ENCODE peak calls at places on chromosomes 4 and X, in six cellular contexts. K is astrocyte of the spinal cord, L is LNCaP clone FGC, I is suprapubic skin, N is thoracic aorta, O is choroid plexus epithelial cell. X is an unnamed sample.

GRCh38 chr4:98625399-98625798 is 33.0 kb downstream of the TSPAN5 start:
- DNase-seq in L (no peak), O (peak; percentile 39), I (no peak), N (no peak), K (no peak), X (no peak)

GRCh38 chr4:26372525-26373172 is 51.8 kb downstream of the RBPJ start:
- DNase-seq in L (peak; percentile 85), N (no peak), O (peak; percentile 92), K (peak; percentile 84), I (no peak), X (no peak)

GRCh38 chrX:15820106-15821073 is 30.1 kb downstream of the ZRSR2 start:
- DNase-seq in O (no peak), N (no peak), K (peak; percentile 17), I (no peak), L (no peak), X (no peak)

GRCh38 chr4:112557676-112558411 is 41.9 kb upstream of the NEUROG2 start:
- DNase-seq in O (peak; percentile 93), K (peak; percentile 71), L (no peak), I (no peak), N (no peak), X (no peak)

GRCh38 chr4:24053906-24054305 is 164.1 kb upstream of the PPARGC1A start:
- DNase-seq in L (no peak), K (no peak), N (no peak), O (no peak), I (no peak), X (no peak)

GRCh38 chrX:9293051-9293496 is 171.8 kb upstream of the TBL1X start:
- DNase-seq in O (no peak), N (no peak), K (no peak), I (no peak), L (no peak), X (no peak)

GRCh38 chr4:172705565-172705964 is 463.0 kb upstream of the GALNT7 start:
- DNase-seq in O (no peak), N (no peak), L (no peak), K (no peak), I (no peak), X (no peak)

GRCh38 chr4:19580090-19580489 is 671.6 kb upstream of the SLIT2 start:
- DNase-seq in N (no peak), O (peak; percentile 63), K (no peak), I (no peak), L (no peak), X (no peak)

GRCh38 chr4:36213956-36214355 is 30.4 kb downstream of the ARAP2 start:
- DNase-seq in N (no peak), K (no peak), O (no peak), I (no peak), L (no peak), X (no peak)

GRCh38 chr4:70927502-70928139 is 25.5 kb downstream of the MOB1B start:
- DNase-seq in N (no peak), I (no peak), L (no peak), O (no peak), K (no peak), X (no peak)

GRCh38 chr4:168880811-168881595 is 129.1 kb downstream of the CBR4 start:
- DNase-seq in O (no peak), I (no peak), N (no peak), L (no peak), K (no peak), X (no peak)

GRCh38 chr4:172009461-172009860 is 196.3 kb downstream of the GALNTL6 start:
- DNase-seq in I (no peak), N (no peak), K (peak; percentile 27), L (no peak), O (no peak), X (no peak)

GRCh38 chr4:82865592-82865991 is 25.4 kb downstream of the SEC31A start:
- DNase-seq in I (no peak), L (no peak), K (peak; percentile 92), N (no peak), O (peak; percentile 96), X (no peak)

GRCh38 chr4:148795156-148795864 is 353.1 kb upstream of the NR3C2 start:
- DNase-seq in O (peak; percentile 67), I (no peak), L (no peak), N (no peak), K (peak; percentile 30), X (no peak)

GRCh38 chrX:27336466-27337091 is 126.6 kb downstream of the PPP4R3C start:
- DNase-seq in I (no peak), N (no peak), O (peak; percentile 25), L (peak; percentile 4), K (peak; percentile 10), X (no peak)

DNA sequence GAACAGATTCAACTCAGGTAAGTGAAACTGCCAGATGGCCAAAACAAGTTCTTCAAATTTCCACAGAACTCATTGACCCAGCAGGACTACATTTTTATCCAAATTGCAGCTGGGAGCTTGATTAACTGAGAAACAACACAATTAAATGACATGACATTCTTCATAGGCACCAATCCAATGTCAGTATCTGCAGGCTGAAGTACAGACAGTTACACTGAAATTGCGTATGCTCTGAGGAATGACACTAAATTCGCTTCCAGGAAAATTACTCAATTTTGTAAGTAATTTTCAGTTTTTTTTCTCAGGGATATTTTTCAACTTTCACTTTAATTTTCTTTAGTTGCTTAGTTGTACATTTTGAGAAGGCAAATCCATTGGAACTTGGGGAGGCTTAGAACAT is 4.5 kb downstream of the C1GALT1C1 start:
- DNase-seq in L (no peak), O (no peak), K (no peak), N (no peak), I (no peak), X (no peak)
- TF ChIP-seq CTCF in L (no peak), O (no peak), K (no peak), N (no peak), I (no peak), X (no peak)

GRCh38 chrX:117996918-117997480 is 119.6 kb downstream of the KLHL13 start:
- DNase-seq in L (no peak), N (no peak), K (no peak), O (no peak), I (no peak), X (no peak)
- H3K4me3 ChIP-seq in L (no peak overlapping the region), N (no peak overlapping the region), K (no peak overlapping the region), O (no peak overlapping the region), I (no peak overlapping the region), X (no peak overlapping the region)

DNA sequence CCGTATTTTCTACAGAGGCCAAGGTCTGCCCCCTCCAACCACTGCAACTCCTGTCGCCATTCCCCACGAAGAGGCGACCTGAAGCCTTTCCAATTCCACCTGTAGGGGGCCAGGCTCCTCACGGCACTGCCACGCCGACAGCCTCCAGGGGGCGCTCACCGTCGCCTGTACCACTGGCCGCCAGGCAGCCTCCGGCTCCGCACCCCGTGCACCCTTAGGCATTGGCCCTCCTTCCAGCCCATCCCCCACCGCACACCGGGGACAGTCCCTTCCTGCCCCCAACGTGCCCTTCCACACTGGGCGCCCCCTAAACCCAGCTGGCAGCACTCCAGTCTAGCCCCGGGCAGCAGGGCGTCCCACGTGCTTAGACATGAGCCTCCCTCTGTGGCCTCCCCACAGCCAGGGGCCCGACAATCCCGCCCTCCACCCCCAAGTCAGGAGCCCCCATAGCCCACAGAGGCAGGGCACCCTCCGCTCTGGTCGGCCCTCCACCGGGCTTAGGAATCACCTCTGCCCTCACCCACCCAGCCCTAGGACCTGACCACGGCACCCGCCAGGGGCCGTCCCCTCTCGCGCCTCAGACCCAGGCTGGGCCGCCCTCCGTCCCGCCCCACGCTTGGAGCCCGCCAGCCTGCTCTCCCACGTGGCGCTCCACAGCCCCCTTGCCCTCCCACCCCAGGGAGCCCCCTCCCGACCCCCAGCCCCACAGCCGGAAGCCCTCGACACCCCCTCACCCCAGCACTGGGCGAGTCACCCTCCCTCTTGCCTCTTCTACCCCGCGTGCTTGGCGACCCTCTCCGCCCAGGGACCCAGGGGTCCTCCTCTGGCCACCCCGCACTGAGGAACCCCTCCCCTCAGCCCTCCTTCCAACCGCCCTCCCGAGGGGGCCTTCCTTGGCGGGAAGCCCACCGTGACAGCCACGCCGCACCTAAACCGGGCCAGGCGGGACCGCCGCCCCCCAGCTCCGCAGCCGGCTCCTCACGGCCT is 711 bp downstream of the PNMA6E start:
- DNase-seq in O (peak; percentile 29), I (no peak), N (no peak), L (no peak), K (no peak), X (no peak)
- TF ChIP-seq CTCF in O (peak; percentile 74), I (peak; percentile 51), N (peak; percentile 26), L (peak; percentile 84), K (peak; percentile 58), X (peak; percentile 39)

GRCh38 chr4:93132631-93133030 is 695.9 kb upstream of the ATOH1 start:
- DNase-seq in K (no peak), N (no peak), L (no peak), I (no peak), O (no peak), X (no peak)
- H3K4me3 ChIP-seq in K (no peak overlapping the region), N (no peak overlapping the region), L (no peak overlapping the region), I (no peak overlapping the region), O (no peak overlapping the region), X (no peak overlapping the region)

X was measured in tibial artery.